ENCODE peak calls at places on chromosomes 12 and 14, in ten cellular contexts. One of them, this sample, is unnamed.

GRCh38 chr12:67917811-67918210 is 71.4 kb upstream of the IFNG-AS1 start:
- DNase-seq in cardiac muscle cell: no peak
- DNase-seq in A549: no peak
- DNase-seq in lung: no peak
- DNase-seq in GM23338: no peak
- DNase-seq in tibial artery: no peak
- DNase-seq in CD8-positive, alpha-beta T cell: no peak
- DNase-seq in fibroblast of lung: no peak
- DNase-seq in neuronal stem cell: no peak
- DNase-seq in hepatocyte: no peak
- DNase-seq in this sample: no peak

GRCh38 chr14:64673748-64674147 is 30.5 kb upstream of the PLEKHG3 start:
- DNase-seq in fibroblast of lung: peak; percentile 17
- DNase-seq in lung: no peak
- DNase-seq in hepatocyte: no peak
- DNase-seq in neuronal stem cell: no peak
- DNase-seq in cardiac muscle cell: no peak
- DNase-seq in A549: no peak
- DNase-seq in CD8-positive, alpha-beta T cell: peak; percentile 41
- DNase-seq in GM23338: no peak
- DNase-seq in tibial artery: no peak
- DNase-seq in this sample: peak; percentile 31

GRCh38 chr14:54794148-54794547 is 108.5 kb downstream of the GCH1 start:
- DNase-seq in lung: no peak
- DNase-seq in cardiac muscle cell: no peak
- DNase-seq in neuronal stem cell: no peak
- DNase-seq in hepatocyte: no peak
- DNase-seq in A549: no peak
- DNase-seq in CD8-positive, alpha-beta T cell: no peak
- DNase-seq in GM23338: no peak
- DNase-seq in fibroblast of lung: no peak
- DNase-seq in tibial artery: no peak
- DNase-seq in this sample: no peak

GRCh38 chr12:47028981-47029708 is 50.3 kb upstream of the PCED1B start:
- DNase-seq in fibroblast of lung: no peak
- DNase-seq in A549: no peak
- DNase-seq in lung: no peak
- DNase-seq in tibial artery: no peak
- DNase-seq in neuronal stem cell: no peak
- DNase-seq in hepatocyte: no peak
- DNase-seq in GM23338: no peak
- DNase-seq in cardiac muscle cell: no peak
- DNase-seq in CD8-positive, alpha-beta T cell: no peak
- DNase-seq in this sample: no peak

GRCh38 chr14:56650977-56651376 is 71.4 kb downstream of the TMEM260 start:
- DNase-seq in neuronal stem cell: no peak
- DNase-seq in GM23338: no peak
- DNase-seq in fibroblast of lung: no peak
- DNase-seq in hepatocyte: no peak
- DNase-seq in cardiac muscle cell: no peak
- DNase-seq in tibial artery: no peak
- DNase-seq in CD8-positive, alpha-beta T cell: no peak
- DNase-seq in lung: no peak
- DNase-seq in A549: no peak
- DNase-seq in this sample: no peak

GRCh38 chr12:85642810-85643209 is 193.4 kb downstream of the RASSF9 start:
- DNase-seq in tibial artery: no peak
- DNase-seq in cardiac muscle cell: peak; percentile 2
- DNase-seq in neuronal stem cell: no peak
- DNase-seq in fibroblast of lung: no peak
- DNase-seq in hepatocyte: peak; percentile 66
- DNase-seq in CD8-positive, alpha-beta T cell: no peak
- DNase-seq in lung: no peak
- DNase-seq in GM23338: peak; percentile 58
- DNase-seq in A549: no peak
- DNase-seq in this sample: no peak

GRCh38 chr14:82412545-82412944 is 878.9 kb upstream of the SEL1L start:
- DNase-seq in lung: no peak
- DNase-seq in GM23338: no peak
- DNase-seq in cardiac muscle cell: no peak
- DNase-seq in tibial artery: no peak
- DNase-seq in hepatocyte: no peak
- DNase-seq in neuronal stem cell: no peak
- DNase-seq in A549: no peak
- DNase-seq in fibroblast of lung: no peak
- DNase-seq in CD8-positive, alpha-beta T cell: no peak
- DNase-seq in this sample: no peak

GRCh38 chr12:122147514-122148290 is 26.3 kb downstream of the IL31 start:
- DNase-seq in lung: no peak
- DNase-seq in cardiac muscle cell: no peak
- DNase-seq in GM23338: no peak
- DNase-seq in neuronal stem cell: no peak
- DNase-seq in hepatocyte: no peak
- DNase-seq in fibroblast of lung: no peak
- DNase-seq in A549: no peak
- DNase-seq in CD8-positive, alpha-beta T cell: no peak
- DNase-seq in tibial artery: no peak
- DNase-seq in this sample: no peak

GRCh38 chr12:24743891-24744793 is 204.8 kb downstream of the BCAT1 start:
- DNase-seq in tibial artery: no peak
- DNase-seq in lung: no peak
- DNase-seq in neuronal stem cell: no peak
- DNase-seq in CD8-positive, alpha-beta T cell: no peak
- DNase-seq in fibroblast of lung: no peak
- DNase-seq in A549: no peak
- DNase-seq in hepatocyte: no peak
- DNase-seq in GM23338: no peak
- DNase-seq in cardiac muscle cell: peak; percentile 75
- DNase-seq in this sample: no peak

GRCh38 chr14:71319646-71320045 is 412.4 kb downstream of the PCNX1 start:
- DNase-seq in cardiac muscle cell: peak; percentile 20
- DNase-seq in fibroblast of lung: no peak
- DNase-seq in CD8-positive, alpha-beta T cell: no peak
- DNase-seq in tibial artery: no peak
- DNase-seq in lung: no peak
- DNase-seq in hepatocyte: peak; percentile 31
- DNase-seq in GM23338: peak; percentile 26
- DNase-seq in A549: peak; percentile 13
- DNase-seq in neuronal stem cell: no peak
- DNase-seq in this sample: no peak

GRCh38 chr14:26926585-26926984 is 328.8 kb upstream of the NOVA1 start:
- DNase-seq in GM23338: peak; percentile 56
- DNase-seq in lung: no peak
- DNase-seq in CD8-positive, alpha-beta T cell: no peak
- DNase-seq in hepatocyte: no peak
- DNase-seq in cardiac muscle cell: no peak
- DNase-seq in tibial artery: no peak
- DNase-seq in fibroblast of lung: no peak
- DNase-seq in A549: no peak
- DNase-seq in neuronal stem cell: no peak
- DNase-seq in this sample: no peak

GRCh38 chr12:64124511-64125197 is 97.4 kb downstream of the KICS2 start:
- DNase-seq in lung: no peak
- DNase-seq in neuronal stem cell: no peak
- DNase-seq in CD8-positive, alpha-beta T cell: no peak
- DNase-seq in GM23338: no peak
- DNase-seq in fibroblast of lung: peak; percentile 58
- DNase-seq in tibial artery: no peak
- DNase-seq in hepatocyte: no peak
- DNase-seq in A549: no peak
- DNase-seq in cardiac muscle cell: no peak
- DNase-seq in this sample: no peak

GRCh38 chr14:105473677-105474477 is 744 bp upstream of the CRIP2 start:
- DNase-seq in neuronal stem cell: peak; percentile 96
- DNase-seq in fibroblast of lung: peak; percentile 88
- DNase-seq in lung: peak; percentile 92
- DNase-seq in hepatocyte: peak; percentile 94
- DNase-seq in A549: peak; percentile 89
- DNase-seq in GM23338: peak; percentile 96
- DNase-seq in cardiac muscle cell: peak; percentile 98
- DNase-seq in CD8-positive, alpha-beta T cell: peak; percentile 76
- DNase-seq in tibial artery: peak; percentile 93
- DNase-seq in this sample: peak; percentile 82

GRCh38 chr14:64937821-64938193 is 4.7 kb downstream of the GPX2 start:
- DNase-seq in hepatocyte: no peak
- DNase-seq in neuronal stem cell: no peak
- DNase-seq in tibial artery: no peak
- DNase-seq in lung: no peak
- DNase-seq in CD8-positive, alpha-beta T cell: no peak
- DNase-seq in A549: peak; percentile 29
- DNase-seq in GM23338: no peak
- DNase-seq in cardiac muscle cell: peak; percentile 13
- DNase-seq in fibroblast of lung: peak; percentile 11
- DNase-seq in this sample: no peak

GRCh38 chr14:104138098-104138890 is at the start of gene KIF26A:
- DNase-seq in A549: peak; percentile 80
- DNase-seq in GM23338: peak; percentile 75
- DNase-seq in fibroblast of lung: no peak
- DNase-seq in tibial artery: no peak
- DNase-seq in cardiac muscle cell: peak; percentile 80
- DNase-seq in CD8-positive, alpha-beta T cell: peak; percentile 15
- DNase-seq in neuronal stem cell: peak; percentile 82
- DNase-seq in lung: no peak
- DNase-seq in hepatocyte: peak; percentile 72
- DNase-seq in this sample: no peak

GRCh38 chr14:52131640-52132320 is 62.9 kb upstream of the NID2 start:
- DNase-seq in neuronal stem cell: peak; percentile 69
- DNase-seq in lung: peak; percentile 68
- DNase-seq in hepatocyte: peak; percentile 95
- DNase-seq in GM23338: peak; percentile 93
- DNase-seq in tibial artery: peak; percentile 55
- DNase-seq in A549: peak; percentile 82
- DNase-seq in fibroblast of lung: peak; percentile 86
- DNase-seq in CD8-positive, alpha-beta T cell: peak; percentile 33
- DNase-seq in cardiac muscle cell: peak; percentile 97
- DNase-seq in this sample: peak; percentile 0

GRCh38 chr12:76313289-76313688 is 34.9 kb downstream of the BBS10 start:
- DNase-seq in lung: no peak
- DNase-seq in cardiac muscle cell: no peak
- DNase-seq in A549: no peak
- DNase-seq in hepatocyte: no peak
- DNase-seq in CD8-positive, alpha-beta T cell: no peak
- DNase-seq in neuronal stem cell: no peak
- DNase-seq in tibial artery: no peak
- DNase-seq in GM23338: peak; percentile 27
- DNase-seq in fibroblast of lung: no peak
- DNase-seq in this sample: no peak

GRCh38 chr12:30945443-30946164 is 19.1 kb downstream of the TSPAN11 start:
- DNase-seq in A549: no peak
- DNase-seq in fibroblast of lung: no peak
- DNase-seq in hepatocyte: no peak
- DNase-seq in neuronal stem cell: no peak
- DNase-seq in GM23338: no peak
- DNase-seq in cardiac muscle cell: no peak
- DNase-seq in tibial artery: no peak
- DNase-seq in CD8-positive, alpha-beta T cell: no peak
- DNase-seq in lung: no peak
- DNase-seq in this sample: no peak

GRCh38 chr14:68523326-68523610 is 269.6 kb downstream of the ZFP36L1 start:
- DNase-seq in A549: no peak
- DNase-seq in CD8-positive, alpha-beta T cell: no peak
- DNase-seq in hepatocyte: no peak
- DNase-seq in neuronal stem cell: no peak
- DNase-seq in lung: no peak
- DNase-seq in fibroblast of lung: no peak
- DNase-seq in GM23338: no peak
- DNase-seq in tibial artery: no peak
- DNase-seq in cardiac muscle cell: no peak
- DNase-seq in this sample: no peak
- H3K4me1 ChIP-seq in A549: peaks cover 42% of the 10 kb centered on the region
- H3K4me1 ChIP-seq in CD8-positive, alpha-beta T cell: peaks cover 12% of the 10 kb centered on the region
- H3K4me1 ChIP-seq in hepatocyte: peaks cover 53% of the 10 kb centered on the region
- H3K4me1 ChIP-seq in neuronal stem cell: peaks cover 25% of the 10 kb centered on the region
- H3K4me1 ChIP-seq in lung: peaks cover 21% of the 10 kb centered on the region
- H3K4me1 ChIP-seq in fibroblast of lung: peaks cover 23% of the 10 kb centered on the region
- H3K4me1 ChIP-seq in GM23338: peaks cover 15% of the 10 kb centered on the region
- H3K4me1 ChIP-seq in tibial artery: peaks cover 76% of the 10 kb centered on the region
- H3K4me1 ChIP-seq in cardiac muscle cell: peaks cover 12% of the 10 kb centered on the region
- H3K4me1 ChIP-seq in this sample: no peaks in the 10 kb centered on the region

GRCh38 chr12:123441523-123442164 is 5.2 kb upstream of the RILPL2 start:
- DNase-seq in CD8-positive, alpha-beta T cell: no peak
- DNase-seq in A549: no peak
- DNase-seq in lung: no peak
- DNase-seq in GM23338: no peak
- DNase-seq in cardiac muscle cell: no peak
- DNase-seq in neuronal stem cell: no peak
- DNase-seq in hepatocyte: no peak
- DNase-seq in fibroblast of lung: no peak
- DNase-seq in tibial artery: no peak
- DNase-seq in this sample: no peak
- H3K27ac ChIP-seq in CD8-positive, alpha-beta T cell: no peak overlapping the region
- H3K27ac ChIP-seq in A549: no peak overlapping the region
- H3K27ac ChIP-seq in lung: no peak overlapping the region
- H3K27ac ChIP-seq in GM23338: no peak overlapping the region
- H3K27ac ChIP-seq in cardiac muscle cell: no peak overlapping the region
- H3K27ac ChIP-seq in neuronal stem cell: no peak overlapping the region
- H3K27ac ChIP-seq in hepatocyte: no peak overlapping the region
- H3K27ac ChIP-seq in fibroblast of lung: no peak overlapping the region
- H3K27ac ChIP-seq in tibial artery: no peak overlapping the region
- H3K27ac ChIP-seq in this sample: no peak overlapping the region

DNA sequence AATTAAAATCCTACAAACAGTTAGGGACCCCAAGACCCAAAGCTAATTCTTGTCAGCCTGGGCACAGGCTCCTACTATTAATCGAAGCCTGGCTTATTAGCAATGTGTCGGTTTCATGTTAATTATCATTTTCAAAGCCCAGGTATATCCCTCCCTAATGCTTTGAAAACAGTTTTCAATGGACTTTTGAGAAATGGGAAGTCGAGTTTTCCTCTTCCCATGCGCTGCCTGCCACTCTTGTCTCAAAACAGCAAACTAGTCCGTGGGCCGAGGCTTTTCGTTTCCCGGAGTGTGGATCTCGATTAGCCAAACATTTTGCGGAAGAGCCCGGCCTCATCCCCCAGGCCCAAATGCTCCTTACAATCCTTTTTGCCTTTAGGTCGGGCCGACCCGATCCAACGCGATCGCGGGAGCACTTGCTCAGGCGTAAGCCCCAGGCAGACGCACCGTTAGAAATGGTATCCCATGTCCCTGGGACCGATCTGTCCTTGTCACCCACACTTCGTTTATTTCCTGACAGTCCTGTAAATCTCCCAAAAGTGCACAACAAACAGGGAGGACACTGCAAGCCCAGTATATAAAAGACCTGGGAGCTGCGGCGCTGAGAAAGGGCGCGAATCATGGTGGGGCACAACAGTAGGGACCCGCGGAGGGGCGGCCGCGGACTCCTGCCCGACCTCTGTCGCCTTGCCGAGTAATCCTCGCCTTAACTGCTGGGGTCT is 1.5 kb downstream of the SIX6 start:
- DNase-seq in A549: no peak
- DNase-seq in fibroblast of lung: no peak
- DNase-seq in cardiac muscle cell: no peak
- DNase-seq in hepatocyte: no peak
- DNase-seq in CD8-positive, alpha-beta T cell: no peak
- DNase-seq in neuronal stem cell: peak; percentile 8
- DNase-seq in tibial artery: no peak
- DNase-seq in GM23338: peak; percentile 36
- DNase-seq in lung: no peak
- DNase-seq in this sample: no peak
- H3K4me1 ChIP-seq in A549: no peaks in the 10 kb centered on the region
- H3K4me1 ChIP-seq in fibroblast of lung: no peaks in the 10 kb centered on the region
- H3K4me1 ChIP-seq in cardiac muscle cell: peaks cover 4% of the 10 kb centered on the region
- H3K4me1 ChIP-seq in hepatocyte: peaks cover 7% of the 10 kb centered on the region
- H3K4me1 ChIP-seq in CD8-positive, alpha-beta T cell: peaks cover 32% of the 10 kb centered on the region
- H3K4me1 ChIP-seq in neuronal stem cell: peaks cover 4% of the 10 kb centered on the region
- H3K4me1 ChIP-seq in tibial artery: peaks cover 49% of the 10 kb centered on the region
- H3K4me1 ChIP-seq in GM23338: peaks cover 75% of the 10 kb centered on the region
- H3K4me1 ChIP-seq in lung: peaks cover 18% of the 10 kb centered on the region
- H3K4me1 ChIP-seq in this sample: peaks cover 6% of the 10 kb centered on the region

GRCh38 chr14:22850944-22851790 is 14.8 kb downstream of the MMP14 start:
- DNase-seq in hepatocyte: peak; percentile 72
- DNase-seq in GM23338: no peak
- DNase-seq in tibial artery: peak; percentile 94
- DNase-seq in A549: no peak
- DNase-seq in fibroblast of lung: peak; percentile 98
- DNase-seq in neuronal stem cell: no peak
- DNase-seq in cardiac muscle cell: no peak
- DNase-seq in CD8-positive, alpha-beta T cell: no peak
- DNase-seq in lung: peak; percentile 68
- DNase-seq in this sample: no peak
- H3K27ac ChIP-seq in hepatocyte: peak overlapping the region; percentile 93
- H3K27ac ChIP-seq in GM23338: no peak overlapping the region
- H3K27ac ChIP-seq in tibial artery: peak overlapping the region; percentile 92
- H3K27ac ChIP-seq in A549: no peak overlapping the region
- H3K27ac ChIP-seq in fibroblast of lung: peak overlapping the region; percentile 100
- H3K27ac ChIP-seq in neuronal stem cell: no peak overlapping the region
- H3K27ac ChIP-seq in cardiac muscle cell: no peak overlapping the region
- H3K27ac ChIP-seq in CD8-positive, alpha-beta T cell: no peak overlapping the region
- H3K27ac ChIP-seq in lung: peak overlapping the region; percentile 69
- H3K27ac ChIP-seq in this sample: no peak overlapping the region